ENCODE peak calls at places on chromosomes 2 and 18, in four cellular contexts. K, I, U and W are unnamed samples.

GRCh38 chr2:198546091-198546490 is 741.7 kb downstream of the PLCL1 start:
- DNase-seq in I (no peak), K (no peak), U (no peak), W (no peak)

GRCh38 chr2:84865181-84865783 is 15.6 kb downstream of the TRABD2A start:
- DNase-seq in I (no peak), U (no peak), K (no peak), W (no peak)

GRCh38 chr2:144464730-144465129 is 55.2 kb downstream of the ZEB2 start:
- DNase-seq in I (no peak), K (no peak), U (no peak), W (no peak)

GRCh38 chr18:11323359-11323819 is 174.0 kb upstream of the PIEZO2 start:
- DNase-seq in U (no peak), K (no peak), I (no peak), W (no peak)

GRCh38 chr2:58875462-58875861 is 634.3 kb upstream of the FANCL start:
- DNase-seq in U (no peak), K (no peak), I (no peak), W (no peak)

GRCh38 chr18:33440011-33440383 is 524 bp downstream of the CCDC178 start:
- DNase-seq in U (peak), I (peak), K (no peak), W (peak)

GRCh38 chr18:34801769-34802168 is 91.7 kb downstream of the DTNA start:
- DNase-seq in U (no peak), I (no peak), K (no peak), W (no peak)

GRCh38 chr2:88556026-88556425 is 71.2 kb downstream of the EIF2AK3 start:
- DNase-seq in U (no peak), K (no peak), I (no peak), W (no peak)

GRCh38 chr2:117856415-117857210 is 42.1 kb downstream of the DDX18 start:
- DNase-seq in K (no peak), U (no peak), I (no peak), W (no peak)

GRCh38 chr2:222677981-222678380 is 6.5 kb downstream of the MOGAT1 start:
- DNase-seq in U (no peak), I (no peak), K (no peak), W (no peak)

GRCh38 chr2:1738646-1739302 is 5.5 kb downstream of the PXDN start:
- DNase-seq in I (no peak), K (no peak), U (no peak), W (no peak)

GRCh38 chr2:150476213-150476740 is 11.2 kb downstream of the RND3 start:
- DNase-seq in K (no peak), I (no peak), U (no peak), W (no peak)

GRCh38 chr2:35591886-35592285 is 763.7 kb upstream of the CRIM1 start:
- DNase-seq in K (no peak), I (no peak), U (no peak), W (no peak)

GRCh38 chr2:190648289-190649034 is 421 bp upstream of the NAB1 start:
- DNase-seq in K (peak), U (peak), I (peak), W (peak)

GRCh38 chr2:69786105-69786504 is 43.4 kb upstream of the GMCL1 start:
- DNase-seq in U (no peak), I (no peak), K (no peak), W (no peak)

GRCh38 chr2:61537590-61538178 is 472 bp downstream of the XPO1 start:
- DNase-seq in I (no peak), U (no peak), K (no peak), W (peak)

GRCh38 chr2:227826019-227826521 is 12.4 kb downstream of the CCL20 start:
- DNase-seq in U (no peak), K (no peak), I (no peak), W (no peak)

GRCh38 chr2:9556121-9556869 is 665 bp upstream of the ADAM17 start:
- DNase-seq in K (no peak), I (no peak), U (no peak), W (no peak)

GRCh38 chr2:165793161-165793778 is 777 bp downstream of the GALNT3 start:
- DNase-seq in K (no peak), I (no peak), U (no peak), W (peak)

GRCh38 chr2:238216651-238217184 is 13.2 kb upstream of the ILKAP start:
- DNase-seq in U (no peak), I (no peak), K (no peak), W (no peak)

GRCh38 chr2:49251766-49252165 is 97.5 kb upstream of the FSHR start:
- DNase-seq in U (no peak), K (no peak), I (no peak), W (no peak)

GRCh38 chr18:47777626-47778025 is 152.8 kb downstream of the SMAD2 start:
- DNase-seq in I (no peak), K (no peak), U (no peak), W (no peak)

GRCh38 chr2:95041824-95042442 is 16.4 kb downstream of the MAL start:
- DNase-seq in U (no peak), I (no peak), K (no peak), W (no peak)

GRCh38 chr18:49664086-49664890 is 102.4 kb downstream of the LIPG start:
- DNase-seq in I (peak), K (no peak), U (no peak), W (peak)

GRCh38 chr2:196277002-196277401 is 105.6 kb upstream of the STK17B start:
- DNase-seq in K (no peak), I (peak), U (no peak), W (no peak)

GRCh38 chr2:179237209-179237946 is 27.3 kb downstream of the SESTD1 start:
- DNase-seq in U (no peak), I (no peak), K (no peak), W (no peak)

GRCh38 chr2:150282821-150283309 is 204.6 kb downstream of the RND3 start:
- DNase-seq in K (no peak), I (no peak), U (no peak), W (no peak)

GRCh38 chr18:74493689-74494088 is 2.5 kb upstream of the CNDP2 start:
- DNase-seq in U (no peak), K (no peak), I (no peak), W (peak)

GRCh38 chr18:21262979-21263378 is 20.9 kb downstream of the GREB1L start:
- DNase-seq in U (no peak), I (no peak), K (no peak), W (no peak)

GRCh38 chr18:25284861-25285574 is 66.9 kb downstream of the ZNF521 start:
- DNase-seq in K (no peak), I (no peak), U (no peak), W (no peak)

GRCh38 chr2:31386648-31387047 is 27.9 kb downstream of the XDH start:
- DNase-seq in K (no peak), U (peak), I (peak), W (peak)

GRCh38 chr2:147843864-147844690 is 752 bp upstream of the ACVR2A start:
- DNase-seq in U (peak), K (no peak), I (peak), W (peak)

GRCh38 chr2:2586961-2587360 is 255.9 kb upstream of the MYT1L start:
- DNase-seq in K (no peak), U (no peak), I (no peak), W (no peak)

GRCh38 chr2:136248242-136248641 is 130.3 kb upstream of the CXCR4 start:
- DNase-seq in K (no peak), I (no peak), U (no peak), W (no peak)

GRCh38 chr18:47716632-47717185 is 213.8 kb downstream of the SMAD2 start:
- DNase-seq in I (no peak), K (no peak), U (no peak), W (no peak)

GRCh38 chr2:95040470-95040869 is 15.0 kb downstream of the MAL start:
- DNase-seq in K (no peak), I (no peak), U (no peak), W (no peak)

GRCh38 chr2:20135631-20136050 is 84.2 kb upstream of the LAPTM4A start:
- DNase-seq in U (peak), K (no peak), I (peak), W (peak)

GRCh38 chr2:174522553-174522952 is 35.7 kb upstream of the GPR155 start:
- DNase-seq in I (no peak), U (peak), K (no peak), W (no peak)

GRCh38 chr2:95122197-95122551 is 566 bp upstream of the MRPS5 start:
- DNase-seq in U (no peak), I (no peak), K (peak), W (no peak)

GRCh38 chr2:154439156-154439555 is 259.3 kb upstream of the KCNJ3 start:
- DNase-seq in I (no peak), U (no peak), K (no peak), W (no peak)
- TF ChIP-seq USF1 in I (no peak), U (no peak), K (no peak), W (no peak)

DNA sequence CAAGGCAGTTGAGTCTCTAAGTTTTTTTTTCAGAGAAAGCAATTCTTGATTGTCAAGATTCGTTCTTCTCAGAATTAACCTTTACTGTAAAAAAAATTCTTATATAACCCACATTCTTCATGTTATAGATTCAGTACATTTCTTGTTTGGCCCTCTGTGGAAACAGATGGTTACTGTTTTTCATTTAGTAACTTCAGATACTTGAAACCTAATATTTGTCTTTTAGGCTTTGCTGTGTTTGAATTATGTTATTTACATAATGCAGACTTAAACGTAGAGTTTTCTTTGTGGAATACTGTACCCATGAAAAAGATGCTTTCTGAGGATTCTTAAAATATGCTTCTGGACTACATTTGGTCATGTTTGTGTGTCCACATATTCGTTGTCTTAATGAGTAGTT is 48.2 kb downstream of the EML4 start:
- DNase-seq in U (no peak), I (no peak), K (no peak), W (no peak)
- TF ChIP-seq USF1 in U (no peak), I (no peak), K (no peak), W (no peak)

DNA sequence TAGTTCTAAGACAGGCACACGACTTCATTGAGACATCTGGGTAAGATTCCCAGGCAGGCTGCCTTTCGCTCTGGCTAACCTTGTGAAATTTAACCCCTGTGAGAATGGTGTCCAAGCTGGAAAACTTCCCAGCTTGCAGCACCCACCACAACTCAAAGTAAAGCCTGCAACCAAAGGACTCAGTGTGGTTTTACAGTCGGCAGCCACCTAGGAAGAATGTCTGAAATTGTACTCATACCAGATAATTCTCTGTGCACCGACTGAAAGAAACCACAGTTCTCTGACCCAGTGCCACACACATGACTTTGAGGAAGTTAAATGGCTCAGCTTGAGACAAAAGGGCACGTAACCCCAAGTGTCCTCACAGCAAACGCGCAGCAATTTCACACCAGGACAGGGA is 125.7 kb downstream of the RBMS1 start:
- DNase-seq in U (no peak), I (no peak), K (peak), W (no peak)
- TF ChIP-seq USF1 in U (peak), I (no peak), K (no peak), W (no peak)

GRCh38 chr2:66561645-66562336 is 126.9 kb downstream of the MEIS1 start:
- DNase-seq in K (no peak), I (no peak), U (no peak), W (no peak)
- TF ChIP-seq USF1 in K (no peak), I (no peak), U (no peak), W (no peak)

GRCh38 chr18:37403100-37403781 is 162.4 kb downstream of the CELF4 start:
- DNase-seq in U (no peak), K (no peak), I (no peak), W (no peak)
- TF ChIP-seq USF1 in U (no peak), K (no peak), I (no peak), W (no peak)

DNA sequence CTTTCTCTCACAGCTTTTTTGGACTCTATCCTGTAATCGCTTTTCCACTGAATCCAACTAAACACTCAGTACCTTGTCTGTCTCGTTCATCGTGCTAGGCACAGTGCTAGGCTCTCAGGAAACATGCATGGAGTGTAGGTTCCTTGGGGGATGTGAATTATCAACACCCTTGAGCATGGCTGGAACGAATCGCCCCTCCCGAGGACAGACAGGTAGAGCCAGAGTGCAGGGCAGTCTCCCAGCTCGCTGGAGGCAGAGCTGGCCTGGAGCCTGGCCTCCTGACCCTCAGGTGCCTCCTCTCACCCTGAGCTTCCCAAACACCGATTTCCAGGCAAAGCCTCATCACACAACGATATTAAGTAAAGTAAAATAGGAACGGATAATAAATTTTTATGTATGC is 90.4 kb downstream of the MSH2 start:
- DNase-seq in U (no peak), K (no peak), I (no peak), W (no peak)
- TF ChIP-seq USF1 in U (no peak), K (no peak), I (no peak), W (no peak)

GRCh38 chr2:44934024-44934423 is 7.5 kb upstream of the SIX3 start:
- DNase-seq in K (no peak), I (no peak), U (peak), W (peak)
- TF ChIP-seq USF1 in K (no peak), I (no peak), U (no peak), W (no peak)

DNA sequence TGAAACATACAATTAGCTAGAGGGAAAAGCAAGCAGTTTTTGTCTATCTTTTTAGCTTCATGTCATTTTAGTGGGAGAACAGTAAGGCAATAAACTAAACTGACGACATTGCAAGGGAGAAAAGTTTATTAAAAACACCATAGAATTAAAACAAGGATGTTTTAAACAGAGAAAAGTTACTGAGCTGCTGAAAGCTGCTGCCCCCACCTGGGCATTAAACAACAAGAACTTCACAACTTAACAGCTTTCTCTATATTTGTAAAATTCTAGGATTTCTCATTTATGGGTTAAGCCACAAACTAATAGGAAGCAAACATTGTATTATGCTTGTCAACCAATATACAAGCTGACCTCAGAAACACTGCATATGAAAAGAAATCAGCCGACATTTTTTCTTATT is 289.2 kb downstream of the ERBB4 start:
- DNase-seq in K (no peak), U (no peak), I (no peak), W (no peak)
- TF ChIP-seq USF1 in K (no peak), U (no peak), I (no peak), W (no peak)